ENCODE peak calls at places on chromosome 11, in five cellular contexts. F is pulmonary artery endothelial cell; G is HT-29; R is GM12865; L is stimulated activated CD8-positive, alpha-beta memory T cell treated with anti-CD3 and anti-CD28 coated beads, Interleukin-15, amount 100 ng/mL, for 24 hours. V is an unnamed sample.

GRCh38 chr11:10581481-10582019 is 13.1 kb upstream of the LYVE1 start:
- DNase-seq in F (no peak), G (no peak), R (no peak), L (no peak), V (no peak)

GRCh38 chr11:73931039-73931645 is 19.7 kb upstream of the DNAJB13 start:
- DNase-seq in F (peak), G (peak), R (peak), L (no peak), V (no peak)

GRCh38 chr11:115759622-115760527 is 255.7 kb upstream of the CADM1 start:
- DNase-seq in F (no peak), G (no peak), R (no peak), L (no peak), V (no peak)

GRCh38 chr11:9717719-9718118 is 53.8 kb downstream of the SWAP70 start:
- DNase-seq in F (no peak), G (no peak), R (no peak), L (no peak), V (no peak)

GRCh38 chr11:69862331-69862761 is 43.1 kb upstream of the FGF3 start:
- DNase-seq in F (no peak), G (no peak), R (no peak), L (no peak), V (peak)

GRCh38 chr11:114082415-114082748 is 22.9 kb downstream of the ZBTB16 start:
- DNase-seq in F (no peak), G (no peak), R (no peak), L (no peak), V (peak)

GRCh38 chr11:122391049-122391448 is 264.5 kb upstream of the UBASH3B start:
- DNase-seq in F (no peak), G (no peak), R (no peak), L (no peak), V (no peak)

GRCh38 chr11:27215471-27216267 is 147.3 kb downstream of the CCDC34 start:
- DNase-seq in F (peak), G (no peak), R (no peak), L (no peak), V (no peak)

GRCh38 chr11:124970925-124971324 is 16.9 kb downstream of the CCDC15 start:
- DNase-seq in F (no peak), G (peak), R (no peak), L (no peak), V (no peak)

GRCh38 chr11:24588075-24588474 is 91.2 kb downstream of the LUZP2 start:
- DNase-seq in F (no peak), G (peak), R (no peak), L (no peak), V (no peak)

GRCh38 chr11:16217631-16218030 is 138.7 kb downstream of the SOX6 start:
- DNase-seq in F (no peak), G (no peak), R (no peak), L (no peak), V (no peak)

GRCh38 chr11:68525320-68525719 is 64.8 kb downstream of the PPP6R3 start:
- DNase-seq in F (no peak), G (no peak), R (no peak), L (no peak), V (no peak)

GRCh38 chr11:59753650-59754493 is 1.3 kb upstream of the STX3 start:
- DNase-seq in F (no peak), G (peak), R (peak), L (peak), V (peak)

GRCh38 chr11:96430668-96431067 is 40.9 kb downstream of the JRKL start:
- DNase-seq in F (no peak), G (no peak), R (no peak), L (no peak), V (no peak)

GRCh38 chr11:60995798-60996197 is 24.3 kb downstream of the CD6 start:
- DNase-seq in F (no peak), G (no peak), R (no peak), L (no peak), V (no peak)

GRCh38 chr11:42237701-42238235 is 778.3 kb upstream of the LRRC4C start:
- DNase-seq in F (no peak), G (no peak), R (no peak), L (no peak), V (no peak)

GRCh38 chr11:116542386-116542785 is 230.4 kb downstream of the BUD13 start:
- DNase-seq in F (no peak), G (no peak), R (no peak), L (no peak), V (peak)

GRCh38 chr11:122494171-122494570 is 161.4 kb upstream of the UBASH3B start:
- DNase-seq in F (no peak), G (no peak), R (no peak), L (no peak), V (no peak)

V was measured in mesenteric fat pad.